ENCODE peak calls at places on chromosomes 5 and 9, in four cellular contexts. J is GM12891, Z is GM12878, U is HL-60. Q is an unnamed sample.

GRCh38 chr9:132994410-132995120 is 16.1 kb downstream of the GFI1B start:
- DNase-seq in J (peak; percentile 57), U (peak; percentile 69), Z (no peak), Q (peak; percentile 72)

GRCh38 chr9:134657666-134658377 is 16.2 kb downstream of the COL5A1 start:
- DNase-seq in U (no peak), J (no peak), Z (no peak), Q (no peak)

GRCh38 chr9:5436441-5436840 is 1.3 kb downstream of the PLGRKT start:
- DNase-seq in J (no peak), Z (no peak), U (no peak), Q (no peak)

GRCh38 chr5:151151793-151152192 is 5.8 kb downstream of the ANXA6 start:
- DNase-seq in U (peak; percentile 97), J (no peak), Z (peak; percentile 61), Q (no peak)

GRCh38 chr9:98926016-98926415 is 17.7 kb upstream of the COL15A1 start:
- DNase-seq in U (no peak), J (no peak), Z (no peak), Q (no peak)

GRCh38 chr9:93256878-93257807 is 73.2 kb downstream of the WNK2 start:
- DNase-seq in Z (no peak), U (no peak), J (peak; percentile 6), Q (no peak)

GRCh38 chr5:152393420-152393819 is 11.7 kb downstream of the NMUR2 start:
- DNase-seq in Z (no peak), U (no peak), J (no peak), Q (no peak)

GRCh38 chr5:71751422-71751821 is 32.3 kb downstream of the CARTPT start:
- DNase-seq in J (no peak), U (no peak), Z (no peak), Q (no peak)

GRCh38 chr5:124649548-124650501 is 96.6 kb downstream of the ZNF608 start:
- DNase-seq in U (peak; percentile 80), J (peak; percentile 38), Z (peak; percentile 99), Q (peak; percentile 46)

GRCh38 chr9:38414040-38414723 is 10.1 kb downstream of the IGFBPL1 start:
- DNase-seq in J (no peak), U (no peak), Z (no peak), Q (no peak)

GRCh38 chr5:68423154-68423811 is 207.7 kb downstream of the PIK3R1 start:
- DNase-seq in U (no peak), Z (no peak), J (no peak), Q (peak; percentile 35)

GRCh38 chr5:122789461-122790171 is 14.7 kb downstream of the SNX2 start:
- DNase-seq in U (no peak), J (no peak), Z (no peak), Q (no peak)

GRCh38 chr9:106682420-106682819 is 180.5 kb upstream of the ZNF462 start:
- DNase-seq in J (no peak), Z (no peak), U (no peak), Q (no peak)

GRCh38 chr5:143453722-143454121 is 50.2 kb upstream of the NR3C1 start:
- DNase-seq in Z (no peak), U (peak; percentile 38), J (no peak), Q (no peak)

GRCh38 chr9:108257387-108257786 is 598.4 kb downstream of the ACTL7B start:
- DNase-seq in J (no peak), U (no peak), Z (no peak), Q (no peak)

GRCh38 chr9:11931109-11931508 is 762.1 kb upstream of the TYRP1 start:
- DNase-seq in U (no peak), Z (no peak), J (no peak), Q (no peak)

GRCh38 chr9:113484258-113484730 is 20.8 kb downstream of the RGS3 start:
- DNase-seq in U (no peak), J (no peak), Z (no peak), Q (no peak)

GRCh38 chr5:102792705-102793104 is 37.6 kb downstream of the PAM start:
- DNase-seq in J (no peak), Z (no peak), U (no peak), Q (peak; percentile 6)

GRCh38 chr5:115342593-115343377 is 46.3 kb upstream of the CCDC112 start:
- DNase-seq in J (no peak), Z (no peak), U (no peak), Q (no peak)

GRCh38 chr5:1792842-1793266 is 6.8 kb downstream of the MRPL36 start:
- DNase-seq in Z (peak; percentile 99), U (peak; percentile 73), J (peak; percentile 68), Q (no peak)

GRCh38 chr9:71765693-71766092 is 2.6 kb downstream of the CEMIP2 start:
- DNase-seq in Z (no peak), U (no peak), J (no peak), Q (no peak)

GRCh38 chr5:33230467-33231078 is 210.2 kb upstream of the TARS1 start:
- DNase-seq in J (no peak), U (no peak), Z (no peak), Q (no peak)

GRCh38 chr9:19631181-19631580 is 157.7 kb downstream of the SLC24A2 start:
- DNase-seq in J (no peak), Z (no peak), U (no peak), Q (no peak)

GRCh38 chr5:108715408-108715807 is 32.3 kb upstream of the FER start:
- DNase-seq in Z (no peak), U (no peak), J (no peak), Q (no peak)

GRCh38 chr5:79133121-79133656 is 21.6 kb downstream of the BHMT start:
- DNase-seq in Z (no peak), J (no peak), U (no peak), Q (peak; percentile 12)

GRCh38 chr9:101047848-101048402 is 19.4 kb downstream of the PLPPR1 start:
- DNase-seq in U (no peak), J (no peak), Z (no peak), Q (no peak)

GRCh38 chr9:136283291-136284235 is 20.3 kb downstream of the CCDC187 start:
- DNase-seq in J (peak; percentile 97), Z (peak; percentile 45), U (peak; percentile 70), Q (peak; percentile 83)

GRCh38 chr5:52800394-52801213 is 12.9 kb downstream of the ITGA1 start:
- DNase-seq in J (no peak), Z (no peak), U (peak; percentile 60), Q (peak; percentile 82)

GRCh38 chr5:123089971-123090640 is 1.1 kb downstream of the PRDM6 start:
- DNase-seq in U (peak; percentile 7), J (no peak), Z (no peak), Q (peak; percentile 31)

GRCh38 chr9:80320480-80320879 is 748.7 kb downstream of the TLE4 start:
- DNase-seq in J (no peak), U (no peak), Z (no peak), Q (no peak)

DNA sequence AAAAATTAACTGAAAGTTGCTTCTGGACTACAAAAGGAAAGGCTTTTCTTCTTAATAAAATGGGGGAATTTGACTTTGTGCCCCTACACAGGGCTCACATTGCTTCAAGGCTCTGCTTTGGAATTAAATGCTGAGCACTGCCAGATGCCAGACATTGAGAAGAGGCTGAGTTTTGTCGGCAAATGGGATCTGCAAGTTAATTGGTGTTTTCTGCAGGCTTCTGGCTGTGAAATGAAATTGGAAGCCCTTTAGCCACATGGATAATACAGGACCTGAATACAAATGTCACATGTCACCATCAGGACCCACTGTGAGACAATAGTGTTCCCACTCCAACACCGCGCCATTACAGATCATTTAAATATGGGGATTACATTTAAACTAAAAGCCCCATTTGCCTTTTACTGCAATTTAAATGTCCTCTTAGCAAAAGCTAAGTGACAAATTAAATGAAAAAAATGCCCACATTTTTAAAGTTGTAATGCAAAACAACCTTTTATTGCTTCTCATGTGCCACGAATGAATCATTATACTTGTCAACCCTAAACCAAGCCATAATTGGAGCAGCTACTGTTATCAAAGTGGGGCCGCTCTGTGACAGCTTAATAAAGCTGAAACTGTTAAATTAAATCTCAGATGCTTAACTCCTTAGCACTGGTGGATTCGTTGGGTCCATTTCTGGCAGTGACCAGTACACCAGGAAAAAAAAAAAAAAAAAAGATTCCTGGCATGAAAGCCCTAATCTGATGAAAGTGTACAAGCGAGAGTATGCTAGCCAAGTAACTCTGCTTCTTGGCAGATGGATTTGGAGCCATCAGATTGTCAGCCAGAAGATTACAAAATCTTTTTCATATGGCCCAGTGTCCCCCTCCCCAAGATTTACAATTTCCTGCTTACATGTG is 164.6 kb downstream of the ZSWIM6 start:
- DNase-seq in J (no peak), U (no peak), Z (no peak), Q (no peak)
- TF ChIP-seq SPI1 in J (no peak), U (no peak), Z (no peak), Q (no peak)

GRCh38 chr5:177086918-177087706 is 397 bp downstream of the FGFR4 start:
- DNase-seq in J (peak; percentile 85), U (peak; percentile 22), Z (peak; percentile 19), Q (peak; percentile 90)

GRCh38 chr5:177084175-177084574 is 2.5 kb upstream of the FGFR4 start:
- DNase-seq in U (no peak), J (no peak), Z (no peak), Q (no peak)

GRCh38 chr5:177087707-177088005 is 941 bp downstream of the FGFR4 start:
- DNase-seq in U (no peak), Z (no peak), J (no peak), Q (no peak)

GRCh38 chr5:177089146-177089545 is 2.4 kb downstream of the FGFR4 start:
- DNase-seq in Z (no peak), U (no peak), J (no peak), Q (no peak)

GRCh38 chr5:177085985-177086917 is at the start of gene FGFR4:
- DNase-seq in J (peak; percentile 90), Z (peak; percentile 12), U (peak; percentile 5), Q (peak; percentile 99)
- TF ChIP-seq SPI1 in J (no peak), Z (no peak), U (no peak), Q (no peak)

DNA sequence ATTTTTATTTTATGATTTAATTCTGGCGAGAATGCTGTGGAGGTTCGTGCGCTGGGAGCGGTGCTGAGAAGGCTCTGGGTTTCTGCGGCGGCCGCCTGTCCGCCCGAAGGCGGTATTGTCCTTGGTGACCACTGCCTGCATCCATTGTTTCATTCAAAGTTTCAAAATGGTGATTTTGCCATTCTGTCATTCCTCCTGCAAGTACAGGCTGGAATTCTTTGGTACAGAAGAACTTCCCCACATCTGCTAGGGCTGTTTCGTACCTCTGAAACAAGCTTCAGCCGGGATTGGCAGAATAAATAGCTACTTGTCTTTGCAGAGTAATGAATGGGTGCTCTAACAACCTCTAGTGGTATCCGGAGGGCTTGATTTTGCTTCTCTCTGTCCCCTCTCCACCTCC is 112.6 kb upstream of the CACNA1B start:
- DNase-seq in U (no peak), Z (no peak), J (no peak), Q (no peak)
- TF ChIP-seq SPI1 in U (no peak), Z (no peak), J (no peak), Q (no peak)

DNA sequence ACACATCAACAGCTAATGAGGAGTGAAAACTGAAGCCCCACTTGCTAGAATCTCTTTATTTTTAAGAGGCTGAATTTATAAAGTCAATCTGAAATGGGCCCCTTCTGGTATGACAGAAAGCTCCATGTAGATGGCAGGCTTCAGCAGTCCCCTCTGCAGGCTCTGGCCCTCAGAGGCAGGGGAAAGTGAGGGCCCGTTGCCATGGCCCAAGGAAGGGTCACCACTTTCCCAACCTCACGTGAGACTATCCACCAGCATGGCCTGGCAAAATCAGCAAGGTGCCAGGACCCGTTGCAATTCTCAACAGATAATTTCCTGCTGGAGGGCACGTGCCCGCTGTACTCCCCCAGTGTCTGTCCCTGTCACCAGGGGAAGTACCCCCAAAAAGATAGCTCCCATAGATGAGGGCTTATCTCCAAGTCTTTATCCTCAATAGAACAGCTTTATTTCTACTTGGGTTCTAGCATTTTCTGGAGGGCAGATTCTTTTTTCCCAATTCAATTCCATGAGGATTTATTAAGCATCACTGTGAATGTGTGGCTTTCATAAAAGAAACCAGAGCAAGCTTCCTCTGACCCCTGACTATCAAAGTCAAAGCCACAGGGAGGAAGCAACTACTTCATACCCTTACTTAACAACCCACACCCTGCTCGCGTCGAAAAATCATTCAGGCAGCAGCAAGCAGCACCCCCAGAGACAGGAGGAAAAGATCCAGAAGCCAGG is 85.4 kb upstream of the FSTL4 start:
- DNase-seq in Z (no peak), U (no peak), J (no peak), Q (no peak)
- TF ChIP-seq SPI1 in Z (no peak), U (no peak), J (no peak), Q (no peak)